ENCODE peak calls at places on chromosomes 13 and 19, in seven cellular contexts. One of them, this sample, is unnamed.
A peak's percentile ranks its signal among the peaks of the same experiment; 100 is the strongest.

GRCh38 chr19:14112051-14112808 is 5.3 kb downstream of the PRKACA start:
- DNase-seq in heart right ventricle: peak; percentile 36
- DNase-seq in fibroblast of pulmonary artery: no peak
- DNase-seq in epithelial cell of proximal tubule: no peak
- DNase-seq in astrocyte of the spinal cord: no peak
- DNase-seq in AG04450: no peak
- DNase-seq in fibroblast of mammary gland: peak; percentile 44
- DNase-seq in this sample: no peak

GRCh38 chr13:34671136-34671535 is 270.9 kb upstream of the NBEA start:
- DNase-seq in heart right ventricle: peak; percentile 70
- DNase-seq in fibroblast of pulmonary artery: no peak
- DNase-seq in epithelial cell of proximal tubule: no peak
- DNase-seq in astrocyte of the spinal cord: no peak
- DNase-seq in AG04450: no peak
- DNase-seq in fibroblast of mammary gland: no peak
- DNase-seq in this sample: no peak

GRCh38 chr13:52849727-52850395 is 1.4 kb upstream of the PCDH8 start:
- DNase-seq in heart right ventricle: no peak
- DNase-seq in fibroblast of pulmonary artery: no peak
- DNase-seq in epithelial cell of proximal tubule: no peak
- DNase-seq in astrocyte of the spinal cord: no peak
- DNase-seq in AG04450: no peak
- DNase-seq in fibroblast of mammary gland: no peak
- DNase-seq in this sample: no peak

GRCh38 chr13:98717256-98717655 is 35.2 kb downstream of the SLC15A1 start:
- DNase-seq in heart right ventricle: no peak
- DNase-seq in fibroblast of pulmonary artery: no peak
- DNase-seq in epithelial cell of proximal tubule: no peak
- DNase-seq in astrocyte of the spinal cord: no peak
- DNase-seq in AG04450: no peak
- DNase-seq in fibroblast of mammary gland: no peak
- DNase-seq in this sample: no peak

GRCh38 chr13:112513761-112514160 is 74.2 kb downstream of the TUBGCP3 start:
- DNase-seq in heart right ventricle: no peak
- DNase-seq in fibroblast of pulmonary artery: no peak
- DNase-seq in epithelial cell of proximal tubule: no peak
- DNase-seq in astrocyte of the spinal cord: no peak
- DNase-seq in AG04450: no peak
- DNase-seq in fibroblast of mammary gland: no peak
- DNase-seq in this sample: no peak

GRCh38 chr13:94114166-94114565 is 365.3 kb downstream of the DCT start:
- DNase-seq in heart right ventricle: no peak
- DNase-seq in fibroblast of pulmonary artery: no peak
- DNase-seq in epithelial cell of proximal tubule: no peak
- DNase-seq in astrocyte of the spinal cord: no peak
- DNase-seq in AG04450: no peak
- DNase-seq in fibroblast of mammary gland: no peak
- DNase-seq in this sample: no peak

GRCh38 chr13:94708031-94708571 is 4.2 kb downstream of the SOX21 start:
- DNase-seq in heart right ventricle: no peak
- DNase-seq in fibroblast of pulmonary artery: no peak
- DNase-seq in epithelial cell of proximal tubule: no peak
- DNase-seq in astrocyte of the spinal cord: peak; percentile 9
- DNase-seq in AG04450: no peak
- DNase-seq in fibroblast of mammary gland: no peak
- DNase-seq in this sample: no peak

GRCh38 chr19:38142176-38143035 is 81.6 kb downstream of the DPF1 start:
- DNase-seq in heart right ventricle: peak; percentile 64
- DNase-seq in fibroblast of pulmonary artery: peak; percentile 63
- DNase-seq in epithelial cell of proximal tubule: no peak
- DNase-seq in astrocyte of the spinal cord: peak; percentile 36
- DNase-seq in AG04450: no peak
- DNase-seq in fibroblast of mammary gland: peak; percentile 51
- DNase-seq in this sample: peak; percentile 18

GRCh38 chr13:98416408-98416807 is 160.5 kb downstream of the STK24 start:
- DNase-seq in heart right ventricle: no peak
- DNase-seq in fibroblast of pulmonary artery: no peak
- DNase-seq in epithelial cell of proximal tubule: no peak
- DNase-seq in astrocyte of the spinal cord: no peak
- DNase-seq in AG04450: no peak
- DNase-seq in fibroblast of mammary gland: no peak
- DNase-seq in this sample: no peak

GRCh38 chr13:54004026-54004699 is 975.5 kb downstream of the OLFM4 start:
- DNase-seq in heart right ventricle: no peak
- DNase-seq in fibroblast of pulmonary artery: no peak
- DNase-seq in epithelial cell of proximal tubule: no peak
- DNase-seq in astrocyte of the spinal cord: no peak
- DNase-seq in AG04450: no peak
- DNase-seq in fibroblast of mammary gland: no peak
- DNase-seq in this sample: no peak

GRCh38 chr19:15154002-15154612 is 46.7 kb downstream of the NOTCH3 start:
- DNase-seq in heart right ventricle: no peak
- DNase-seq in fibroblast of pulmonary artery: peak; percentile 67
- DNase-seq in epithelial cell of proximal tubule: no peak
- DNase-seq in astrocyte of the spinal cord: peak; percentile 53
- DNase-seq in AG04450: no peak
- DNase-seq in fibroblast of mammary gland: peak; percentile 61
- DNase-seq in this sample: no peak

GRCh38 chr19:7788178-7788932 is 25.3 kb downstream of the CLEC4M start:
- DNase-seq in heart right ventricle: no peak
- DNase-seq in fibroblast of pulmonary artery: no peak
- DNase-seq in epithelial cell of proximal tubule: no peak
- DNase-seq in astrocyte of the spinal cord: no peak
- DNase-seq in AG04450: no peak
- DNase-seq in fibroblast of mammary gland: no peak
- DNase-seq in this sample: no peak

DNA sequence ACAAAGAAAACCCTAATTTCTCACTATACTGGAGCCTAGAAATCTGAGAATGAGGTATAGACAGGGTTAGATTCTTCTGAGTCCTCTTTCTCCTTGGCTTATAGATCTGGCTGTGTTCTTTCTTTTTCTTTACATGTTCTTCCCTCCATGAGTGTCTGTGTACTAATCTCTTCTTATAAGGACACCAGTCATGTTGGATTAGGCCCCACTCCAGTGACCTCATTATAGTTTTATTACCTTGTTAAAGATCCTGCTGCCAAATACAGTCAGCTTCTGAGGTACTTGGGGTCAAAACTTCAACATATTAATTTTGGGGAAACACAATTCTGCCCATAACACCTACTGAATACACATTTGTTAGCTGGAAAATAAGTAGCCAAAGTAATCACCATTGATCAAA is 302.6 kb downstream of the PCDH9 start:
- DNase-seq in heart right ventricle: no peak
- DNase-seq in fibroblast of pulmonary artery: no peak
- DNase-seq in epithelial cell of proximal tubule: no peak
- DNase-seq in astrocyte of the spinal cord: no peak
- DNase-seq in AG04450: no peak
- DNase-seq in fibroblast of mammary gland: no peak
- DNase-seq in this sample: no peak
- H3K4me3 ChIP-seq in heart right ventricle: no peak overlapping the region
- H3K4me3 ChIP-seq in fibroblast of pulmonary artery: no peak overlapping the region
- H3K4me3 ChIP-seq in epithelial cell of proximal tubule: no peak overlapping the region
- H3K4me3 ChIP-seq in astrocyte of the spinal cord: no peak overlapping the region
- H3K4me3 ChIP-seq in AG04450: no peak overlapping the region
- H3K4me3 ChIP-seq in fibroblast of mammary gland: no peak overlapping the region
- H3K4me3 ChIP-seq in this sample: no peak overlapping the region

GRCh38 chr19:6709549-6709948 is 10.9 kb downstream of the C3 start:
- DNase-seq in heart right ventricle: no peak
- DNase-seq in fibroblast of pulmonary artery: no peak
- DNase-seq in epithelial cell of proximal tubule: no peak
- DNase-seq in astrocyte of the spinal cord: no peak
- DNase-seq in AG04450: no peak
- DNase-seq in fibroblast of mammary gland: no peak
- DNase-seq in this sample: no peak

GRCh38 chr19:6711078-6711361 is 9.4 kb downstream of the C3 start:
- DNase-seq in heart right ventricle: no peak
- DNase-seq in fibroblast of pulmonary artery: no peak
- DNase-seq in epithelial cell of proximal tubule: no peak
- DNase-seq in astrocyte of the spinal cord: no peak
- DNase-seq in AG04450: no peak
- DNase-seq in fibroblast of mammary gland: no peak
- DNase-seq in this sample: no peak

GRCh38 chr19:6711605-6712004 is 8.8 kb downstream of the C3 start:
- DNase-seq in heart right ventricle: no peak
- DNase-seq in fibroblast of pulmonary artery: no peak
- DNase-seq in epithelial cell of proximal tubule: no peak
- DNase-seq in astrocyte of the spinal cord: no peak
- DNase-seq in AG04450: no peak
- DNase-seq in fibroblast of mammary gland: no peak
- DNase-seq in this sample: no peak

GRCh38 chr19:6712231-6712630 is 8.2 kb downstream of the C3 start:
- DNase-seq in heart right ventricle: no peak
- DNase-seq in fibroblast of pulmonary artery: no peak
- DNase-seq in epithelial cell of proximal tubule: no peak
- DNase-seq in astrocyte of the spinal cord: no peak
- DNase-seq in AG04450: no peak
- DNase-seq in fibroblast of mammary gland: no peak
- DNase-seq in this sample: no peak

GRCh38 chr19:6710273-6711077 is 10.0 kb downstream of the C3 start:
- DNase-seq in heart right ventricle: no peak
- DNase-seq in fibroblast of pulmonary artery: no peak
- DNase-seq in epithelial cell of proximal tubule: no peak
- DNase-seq in astrocyte of the spinal cord: no peak
- DNase-seq in AG04450: no peak
- DNase-seq in fibroblast of mammary gland: no peak
- DNase-seq in this sample: no peak
- TF ChIP-seq CTCF in heart right ventricle: no peak
- TF ChIP-seq CTCF in fibroblast of pulmonary artery: no peak
- TF ChIP-seq CTCF in epithelial cell of proximal tubule: no peak
- TF ChIP-seq CTCF in astrocyte of the spinal cord: no peak
- TF ChIP-seq CTCF in AG04450: no peak
- TF ChIP-seq CTCF in fibroblast of mammary gland: no peak
- TF ChIP-seq CTCF in this sample: no peak

GRCh38 chr19:1491849-1492170 is 829 bp downstream of the REEP6 start:
- DNase-seq in heart right ventricle: no peak
- DNase-seq in fibroblast of pulmonary artery: no peak
- DNase-seq in epithelial cell of proximal tubule: no peak
- DNase-seq in astrocyte of the spinal cord: no peak
- DNase-seq in AG04450: no peak
- DNase-seq in fibroblast of mammary gland: no peak
- DNase-seq in this sample: no peak
- H3K4me3 ChIP-seq in heart right ventricle: no peak overlapping the region
- H3K4me3 ChIP-seq in fibroblast of pulmonary artery: no peak overlapping the region
- H3K4me3 ChIP-seq in epithelial cell of proximal tubule: peak overlapping the region; percentile 64
- H3K4me3 ChIP-seq in astrocyte of the spinal cord: no peak overlapping the region
- H3K4me3 ChIP-seq in AG04450: peak overlapping the region; percentile 62
- H3K4me3 ChIP-seq in fibroblast of mammary gland: no peak overlapping the region
- H3K4me3 ChIP-seq in this sample: no peak overlapping the region

GRCh38 chr13:97269603-97270002 is 47.5 kb downstream of the MBNL2 start:
- DNase-seq in heart right ventricle: no peak
- DNase-seq in fibroblast of pulmonary artery: no peak
- DNase-seq in epithelial cell of proximal tubule: no peak
- DNase-seq in astrocyte of the spinal cord: no peak
- DNase-seq in AG04450: no peak
- DNase-seq in fibroblast of mammary gland: no peak
- DNase-seq in this sample: no peak

GRCh38 chr13:97266734-97267417 is 44.7 kb downstream of the MBNL2 start:
- DNase-seq in heart right ventricle: no peak
- DNase-seq in fibroblast of pulmonary artery: peak; percentile 24
- DNase-seq in epithelial cell of proximal tubule: no peak
- DNase-seq in astrocyte of the spinal cord: peak; percentile 72
- DNase-seq in AG04450: no peak
- DNase-seq in fibroblast of mammary gland: no peak
- DNase-seq in this sample: no peak

GRCh38 chr13:97266328-97266727 is 44.2 kb downstream of the MBNL2 start:
- DNase-seq in heart right ventricle: no peak
- DNase-seq in fibroblast of pulmonary artery: no peak
- DNase-seq in epithelial cell of proximal tubule: no peak
- DNase-seq in astrocyte of the spinal cord: no peak
- DNase-seq in AG04450: no peak
- DNase-seq in fibroblast of mammary gland: no peak
- DNase-seq in this sample: no peak

GRCh38 chr13:97267418-97268059 is 45.4 kb downstream of the MBNL2 start:
- DNase-seq in heart right ventricle: no peak
- DNase-seq in fibroblast of pulmonary artery: no peak
- DNase-seq in epithelial cell of proximal tubule: no peak
- DNase-seq in astrocyte of the spinal cord: no peak
- DNase-seq in AG04450: no peak
- DNase-seq in fibroblast of mammary gland: no peak
- DNase-seq in this sample: no peak

GRCh38 chr13:97268772-97269171 is 46.6 kb downstream of the MBNL2 start:
- DNase-seq in heart right ventricle: no peak
- DNase-seq in fibroblast of pulmonary artery: peak; percentile 54
- DNase-seq in epithelial cell of proximal tubule: no peak
- DNase-seq in astrocyte of the spinal cord: no peak
- DNase-seq in AG04450: no peak
- DNase-seq in fibroblast of mammary gland: no peak
- DNase-seq in this sample: no peak
- TF ChIP-seq CTCF in heart right ventricle: peak; percentile 16
- TF ChIP-seq CTCF in fibroblast of pulmonary artery: peak; percentile 27
- TF ChIP-seq CTCF in epithelial cell of proximal tubule: peak; percentile 41
- TF ChIP-seq CTCF in astrocyte of the spinal cord: peak; percentile 14
- TF ChIP-seq CTCF in AG04450: peak; percentile 26
- TF ChIP-seq CTCF in fibroblast of mammary gland: peak; percentile 7
- TF ChIP-seq CTCF in this sample: no peak

DNA sequence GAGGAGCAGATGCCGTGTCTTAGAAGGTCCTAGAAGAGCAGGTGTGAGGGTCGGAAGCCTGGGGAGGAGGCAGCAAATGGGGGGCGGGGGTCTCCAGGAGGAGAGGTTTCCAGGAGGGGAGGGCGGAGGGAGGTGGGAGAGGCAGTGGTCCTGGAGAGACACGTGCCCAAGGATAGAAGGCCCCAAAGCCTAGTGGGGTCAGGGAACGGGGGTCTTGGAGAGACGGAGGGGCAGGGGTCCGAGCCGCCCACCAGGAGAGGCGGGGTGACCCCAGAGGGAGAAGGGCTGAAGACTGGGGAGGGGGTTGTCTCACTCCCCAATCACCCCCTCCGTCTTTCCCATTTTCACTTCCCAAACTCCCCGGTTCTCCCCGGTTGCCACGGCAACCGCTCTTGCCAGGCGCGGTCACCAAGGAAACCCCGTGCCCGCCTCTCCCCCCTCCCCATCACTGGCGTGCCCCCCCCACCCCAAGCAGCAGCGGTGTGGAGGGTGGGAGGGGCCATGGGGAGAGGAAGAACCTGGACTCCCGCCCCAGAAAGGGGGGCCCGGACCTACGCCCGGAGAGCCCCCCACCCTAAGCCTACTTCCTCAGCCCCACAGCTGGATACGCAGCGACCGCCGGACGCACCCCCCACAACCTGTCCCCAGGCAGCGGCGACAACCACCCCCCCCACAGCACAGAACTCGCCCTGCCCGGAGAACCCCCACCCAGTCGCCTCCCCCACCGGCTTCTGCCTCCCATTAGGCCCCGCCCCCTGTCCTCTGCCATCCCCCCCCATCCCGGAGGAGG is 988 bp downstream of the LRRC4B start:
- DNase-seq in heart right ventricle: no peak
- DNase-seq in fibroblast of pulmonary artery: no peak
- DNase-seq in epithelial cell of proximal tubule: no peak
- DNase-seq in astrocyte of the spinal cord: no peak
- DNase-seq in AG04450: no peak
- DNase-seq in fibroblast of mammary gland: no peak
- DNase-seq in this sample: no peak
- H3K4me3 ChIP-seq in heart right ventricle: no peak overlapping the region
- H3K4me3 ChIP-seq in fibroblast of pulmonary artery: no peak overlapping the region
- H3K4me3 ChIP-seq in epithelial cell of proximal tubule: no peak overlapping the region
- H3K4me3 ChIP-seq in astrocyte of the spinal cord: no peak overlapping the region
- H3K4me3 ChIP-seq in AG04450: no peak overlapping the region
- H3K4me3 ChIP-seq in fibroblast of mammary gland: no peak overlapping the region
- H3K4me3 ChIP-seq in this sample: no peak overlapping the region